ENCODE peak calls at places on chromosomes 11 and 22, in four cellular contexts. G is GM12878, V is K562, W is HepG2. X is an unnamed sample.

GRCh38 chr11:90646706-90647105 is 423.9 kb upstream of the CHORDC1 start:
- DNase-seq in G (no peak), V (no peak), W (no peak), X (no peak)

GRCh38 chr11:79078999-79079398 is 361.8 kb downstream of the TENM4 start:
- DNase-seq in G (no peak), W (no peak), V (no peak), X (peak; percentile 73)

GRCh38 chr22:27797793-27798525 is 3.6 kb downstream of the MN1 start:
- DNase-seq in W (no peak), V (no peak), G (no peak), X (no peak)

GRCh38 chr11:13094930-13095687 is 86.0 kb downstream of the RASSF10 start:
- DNase-seq in V (peak; percentile 25), W (no peak), G (no peak), X (no peak)

GRCh38 chr11:14554959-14555358 is 34.8 kb upstream of the PSMA1 start:
- DNase-seq in G (no peak), W (no peak), V (no peak), X (no peak)

GRCh38 chr11:107581147-107581546 is 9.8 kb upstream of the ELMOD1 start:
- DNase-seq in V (no peak), G (no peak), W (no peak), X (no peak)

GRCh38 chr11:73392108-73393010 is 16.2 kb downstream of the RELT start:
- DNase-seq in W (no peak), G (no peak), V (no peak), X (no peak)

GRCh38 chr22:36728505-36728904 is 25.0 kb upstream of the CACNG2 start:
- DNase-seq in W (no peak), G (no peak), V (no peak), X (no peak)

GRCh38 chr11:18844753-18845367 is 53.3 kb upstream of the PTPN5 start:
- DNase-seq in V (peak; percentile 47), G (no peak), W (peak; percentile 37), X (peak; percentile 40)

GRCh38 chr11:5369793-5370192 is 13.8 kb upstream of the OR51M1 start:
- DNase-seq in G (no peak), W (no peak), V (peak; percentile 63), X (peak; percentile 1)

GRCh38 chr11:33552756-33553155 is 147.9 kb downstream of the C11orf91 start:
- DNase-seq in G (no peak), W (no peak), V (no peak), X (no peak)

GRCh38 chr22:35409783-35410662 is 10.1 kb downstream of the MCM5 start:
- DNase-seq in W (no peak), V (no peak), G (peak; percentile 91), X (no peak)

GRCh38 chr11:35173011-35173511 is 34.1 kb downstream of the CD44 start:
- DNase-seq in W (peak; percentile 38), G (peak; percentile 35), V (no peak), X (no peak)

GRCh38 chr11:124646148-124646547 is 23.5 kb downstream of the TBRG1 start:
- DNase-seq in V (no peak), W (no peak), G (no peak), X (no peak)

GRCh38 chr11:73210916-73211667 is 7.0 kb upstream of the P2RY2 start:
- DNase-seq in W (no peak), V (no peak), G (no peak), X (no peak)

GRCh38 chr22:50316114-50317065 is 8.9 kb upstream of the PLXNB2 start:
- DNase-seq in V (no peak), G (no peak), W (no peak), X (peak; percentile 57)

GRCh38 chr11:102878595-102878994 is 3.8 kb upstream of the MMP12 start:
- DNase-seq in G (no peak), V (no peak), W (no peak), X (no peak)
- TF ChIP-seq ZBTB33 in G (no peak), V (no peak), W (no peak), X (no peak)

DNA sequence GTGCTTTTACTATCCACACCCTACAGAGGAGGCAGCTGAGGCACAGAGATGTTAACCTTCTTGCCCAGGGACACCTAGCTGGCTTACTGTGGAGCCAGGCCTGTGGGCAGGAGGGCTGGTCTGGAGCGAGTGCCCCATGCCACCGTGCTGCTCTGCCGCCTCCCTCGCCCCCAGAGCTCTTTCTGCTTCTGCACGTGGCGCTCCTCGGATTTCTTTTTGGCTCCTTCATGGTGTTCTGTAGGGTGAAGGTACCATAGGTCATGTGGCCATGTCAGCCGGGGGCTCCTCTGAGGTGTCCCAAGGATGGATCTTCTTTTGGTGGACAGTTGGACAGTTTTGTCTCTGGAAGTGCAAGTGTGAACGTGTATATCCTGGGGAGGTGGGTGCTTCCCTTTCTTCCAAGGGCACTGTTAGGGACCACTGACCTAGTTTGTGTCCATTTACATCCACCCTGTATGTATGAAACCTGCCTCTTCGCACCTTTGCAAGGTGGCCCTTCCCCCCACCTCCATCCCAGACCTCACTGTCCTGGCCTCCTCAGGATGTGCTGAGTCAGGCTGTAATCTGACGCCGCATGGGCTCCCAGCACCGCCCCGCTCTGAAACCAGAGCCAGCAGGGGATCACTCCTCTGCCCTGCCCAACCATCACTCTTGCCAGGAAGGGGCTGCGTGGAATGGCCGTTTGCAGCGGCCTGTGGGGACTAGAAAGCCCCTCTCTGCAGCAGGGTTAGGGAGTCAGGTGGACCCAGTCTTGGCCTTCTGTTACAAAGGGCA is 31.7 kb downstream of the POLR3H start:
- DNase-seq in V (peak; percentile 88), W (peak; percentile 29), G (no peak), X (no peak)
- H3K4me2 ChIP-seq in V (peak overlapping the region; percentile 61), W (no peak overlapping the region), G (no peak overlapping the region), X (no peak overlapping the region)

DNA sequence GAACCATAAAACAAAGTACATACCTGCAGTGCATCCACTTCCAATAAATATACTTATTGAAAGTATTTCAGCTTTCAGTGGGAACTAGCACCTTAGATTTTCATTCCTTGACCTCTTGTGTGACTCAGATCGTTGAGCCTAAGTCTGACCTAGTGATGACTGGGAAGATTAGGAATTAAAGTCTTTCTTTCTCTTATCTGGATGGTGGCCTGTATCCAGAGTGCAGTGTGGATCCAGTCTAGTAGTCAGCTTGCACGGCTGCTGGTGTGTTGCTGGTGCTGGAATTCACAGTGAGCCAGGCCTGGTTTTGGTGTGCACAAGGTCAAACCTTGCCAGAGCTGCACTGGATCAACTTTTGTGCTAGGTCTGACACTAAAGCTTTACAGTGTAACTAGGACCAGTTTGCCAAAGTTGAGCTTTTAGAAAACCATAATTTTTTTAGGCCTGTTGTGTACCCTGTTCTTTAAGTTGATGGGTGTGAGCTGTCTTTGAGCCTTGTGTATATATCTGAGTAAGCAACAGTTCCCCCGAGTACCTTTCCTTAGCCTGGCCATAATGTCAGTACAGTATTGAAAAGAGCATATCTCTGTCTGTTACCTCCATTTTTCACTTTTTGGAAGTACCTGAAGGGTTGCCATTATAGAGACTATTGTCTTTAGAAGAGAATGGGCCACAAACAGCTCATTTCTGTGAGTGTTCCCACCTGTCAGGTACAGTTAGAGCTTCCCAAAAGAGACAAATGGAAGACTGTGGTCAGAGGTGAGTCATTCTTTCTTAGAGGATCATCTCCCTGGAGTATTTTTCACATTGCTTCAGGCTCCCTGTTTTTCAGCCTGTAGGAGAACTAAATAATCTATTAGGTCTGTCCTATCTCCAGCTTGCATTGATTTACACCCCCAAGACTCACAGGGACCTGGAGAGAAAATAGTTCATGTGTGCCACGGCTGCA is 89.8 kb downstream of the ALX4 start:
- DNase-seq in V (peak; percentile 17), W (no peak), G (no peak), X (no peak)
- TF ChIP-seq GABPA in V (no peak), W (no peak), G (no peak), X (no peak)

GRCh38 chr11:74533421-74533820 is 39.9 kb upstream of the LIPT2 start:
- DNase-seq in V (no peak), G (no peak), W (no peak), X (no peak)
- TF ChIP-seq ZBTB33 in V (no peak), G (no peak), W (no peak), X (no peak)

GRCh38 chr11:86722041-86722440 is 49.6 kb upstream of the ME3 start:
- DNase-seq in W (no peak), V (no peak), G (no peak), X (no peak)
- H3K4me2 ChIP-seq in W (no peak overlapping the region), V (no peak overlapping the region), G (no peak overlapping the region), X (no peak overlapping the region)

GRCh38 chr22:29325785-29326315 is 10.4 kb upstream of the RASL10A start:
- DNase-seq in W (no peak), V (no peak), G (no peak), X (no peak)
- TF ChIP-seq GABPA in W (no peak), V (no peak), G (no peak), X (no peak)

GRCh38 chr22:45867118-45867905 is 109.7 kb downstream of the WNT7B start:
- DNase-seq in V (no peak), W (no peak), G (no peak), X (peak; percentile 87)
- TF ChIP-seq ZBTB33 in V (no peak), W (peak; percentile 7), G (no peak), X (no peak)

GRCh38 chr11:57305523-57305922 is 19.2 kb downstream of the TNKS1BP1 start:
- DNase-seq in V (no peak), W (no peak), G (no peak), X (no peak)
- H3K4me2 ChIP-seq in V (no peak overlapping the region), W (no peak overlapping the region), G (no peak overlapping the region), X (no peak overlapping the region)